ENCODE peak calls at places on chromosome 2, in five cellular contexts. R is LoVo, D is DMS153, A is brain microvascular endothelial cell, T is left ventricle myocardium superior. N is an unnamed sample.
A peak's percentile ranks its signal among the peaks of the same experiment; 100 is the strongest.

GRCh38 chr2:221973502-221973901 is 325.3 kb downstream of the PAX3 start:
- DNase-seq in R (no peak), A (no peak), D (no peak), T (no peak), N (no peak)

GRCh38 chr2:168801961-168802824 is at the start of gene NOSTRIN:
- DNase-seq in D (no peak), R (peak; percentile 86), A (no peak), T (no peak), N (no peak)

GRCh38 chr2:215780891-215781290 is 232.5 kb downstream of the MREG start:
- DNase-seq in D (no peak), T (no peak), A (no peak), R (no peak), N (no peak)

GRCh38 chr2:139386401-139386800 is 606.2 kb upstream of the NXPH2 start:
- DNase-seq in D (no peak), T (no peak), R (no peak), A (no peak), N (no peak)

GRCh38 chr2:27940090-27940671 is 49.7 kb downstream of the BABAM2 start:
- DNase-seq in A (no peak), R (no peak), D (no peak), T (no peak), N (no peak)

GRCh38 chr2:55837073-55837472 is 86.5 kb downstream of the EFEMP1 start:
- DNase-seq in T (no peak), A (no peak), D (no peak), R (no peak), N (no peak)

GRCh38 chr2:7358865-7359264 is 441.7 kb downstream of the RNF144A start:
- DNase-seq in T (no peak), D (no peak), R (no peak), A (no peak), N (no peak)

GRCh38 chr2:56195563-56195962 is 11.8 kb downstream of the CCDC85A start:
- DNase-seq in D (no peak), T (no peak), A (no peak), R (no peak), N (no peak)

GRCh38 chr2:120469486-120469885 is 123.5 kb downstream of the INHBB start:
- DNase-seq in R (no peak), D (no peak), T (no peak), A (no peak), N (no peak)

GRCh38 chr2:226772389-226773179 is 27.0 kb downstream of the IRS1 start:
- DNase-seq in D (no peak), R (peak; percentile 84), T (no peak), A (no peak), N (no peak)

GRCh38 chr2:235116885-235117492 is 165.2 kb downstream of the SH3BP4 start:
- DNase-seq in A (no peak), D (peak; percentile 37), R (peak; percentile 64), T (no peak), N (no peak)

GRCh38 chr2:129757915-129758421 is 221.5 kb upstream of the RAB6C start:
- DNase-seq in R (no peak), T (peak; percentile 58), D (no peak), A (no peak), N (no peak)

GRCh38 chr2:85861180-85861579 is 27.6 kb downstream of the ST3GAL5 start:
- DNase-seq in D (no peak), T (no peak), R (no peak), A (no peak), N (no peak)

GRCh38 chr2:226126104-226126503 is 673.5 kb downstream of the IRS1 start:
- DNase-seq in A (no peak), T (no peak), D (no peak), R (no peak), N (no peak)

GRCh38 chr2:158321264-158321663 is 135.3 kb downstream of the CCDC148 start:
- DNase-seq in D (peak; percentile 14), A (peak; percentile 82), T (no peak), R (peak; percentile 38), N (no peak)

GRCh38 chr2:113851640-113852039 is 38.2 kb upstream of the ACTR3 start:
- DNase-seq in D (no peak), T (no peak), A (peak; percentile 30), R (no peak), N (no peak)

GRCh38 chr2:166765141-166765540 is 123.1 kb upstream of the XIRP2 start:
- DNase-seq in A (no peak), T (no peak), D (no peak), R (no peak), N (no peak)

GRCh38 chr2:231170058-231170457 is 28.4 kb upstream of the ARMC9 start:
- DNase-seq in D (no peak), T (no peak), R (no peak), A (no peak), N (no peak)

GRCh38 chr2:146652311-146652710 is 1192.5 kb upstream of the ACVR2A start:
- DNase-seq in A (peak; percentile 34), T (no peak), D (no peak), R (no peak), N (no peak)

GRCh38 chr2:219104107-219105050 is 43.7 kb upstream of the IHH start:
- DNase-seq in T (no peak), A (peak; percentile 42), D (no peak), R (peak; percentile 40), N (no peak)

GRCh38 chr2:66691199-66691975 is 256.5 kb downstream of the MEIS1 start:
- DNase-seq in T (no peak), A (no peak), R (no peak), D (no peak), N (no peak)

GRCh38 chr2:14047491-14047890 is 585.0 kb upstream of the LRATD1 start:
- DNase-seq in A (no peak), T (no peak), D (no peak), R (no peak), N (no peak)

GRCh38 chr2:37809931-37810570 is 115.0 kb upstream of the RMDN2 start:
- DNase-seq in D (no peak), A (no peak), T (no peak), R (no peak), N (no peak)

GRCh38 chr2:176653856-176654443 is 384.7 kb downstream of the MTX2 start:
- DNase-seq in A (peak; percentile 72), T (peak; percentile 55), R (peak; percentile 61), D (peak; percentile 90), N (no peak)

GRCh38 chr2:221726894-221727513 is 154.9 kb upstream of the EPHA4 start:
- DNase-seq in A (no peak), R (no peak), D (no peak), T (no peak), N (no peak)

GRCh38 chr2:39445934-39446333 is 8.8 kb upstream of the MAP4K3 start:
- DNase-seq in D (no peak), A (no peak), R (no peak), T (no peak), N (no peak)

GRCh38 chr2:105427485-105427884 is 28.6 kb upstream of the FHL2 start:
- DNase-seq in T (peak; percentile 41), D (no peak), R (no peak), A (no peak), N (no peak)

GRCh38 chr2:3216841-3217495 is 160.7 kb downstream of the EIPR1 start:
- DNase-seq in R (no peak), T (no peak), D (no peak), A (no peak), N (no peak)

GRCh38 chr2:105455488-105455991 is 56.7 kb upstream of the FHL2 start:
- DNase-seq in D (peak; percentile 97), T (no peak), R (peak; percentile 97), A (peak; percentile 99), N (no peak)

GRCh38 chr2:100619951-100620350 is 57.2 kb downstream of the PDCL3 start:
- DNase-seq in T (no peak), A (no peak), D (no peak), R (no peak), N (no peak)

GRCh38 chr2:101307503-101307902 is 998 bp downstream of the RNF149 start:
- DNase-seq in R (no peak), D (no peak), T (no peak), A (no peak), N (no peak)

GRCh38 chr2:171149986-171150693 is 10.6 kb downstream of the TLK1 start:
- DNase-seq in T (no peak), R (no peak), D (no peak), A (no peak), N (no peak)

GRCh38 chr2:10877691-10878111 is 34.0 kb upstream of the KCNF1 start:
- DNase-seq in D (no peak), A (no peak), R (no peak), T (no peak), N (no peak)

GRCh38 chr2:170006592-170007327 is 171.2 kb upstream of the MYO3B start:
- DNase-seq in R (no peak), A (no peak), D (no peak), T (no peak), N (no peak)

GRCh38 chr2:178865121-178865520 is 57.9 kb upstream of the TTN start:
- DNase-seq in A (no peak), T (peak; percentile 46), D (no peak), R (no peak), N (no peak)

N was measured in effector CD8-positive, alpha-beta T cell.